ENCODE peak calls at places on chromosomes 12 and 14, in seven cellular contexts. One of them, this sample, is unnamed.

GRCh38 chr12:12467222-12467621 is 95.4 kb downstream of the DUSP16 start:
- DNase-seq in HepG2: no peak
- DNase-seq in upper lobe of left lung: no peak
- DNase-seq in stomach: no peak
- DNase-seq in A549: no peak
- DNase-seq in transverse colon: no peak
- DNase-seq in sigmoid colon: no peak
- DNase-seq in this sample: no peak

GRCh38 chr12:34108967-34109366 is 86.7 kb downstream of the ALG10 start:
- DNase-seq in stomach: no peak
- DNase-seq in HepG2: no peak
- DNase-seq in upper lobe of left lung: no peak
- DNase-seq in transverse colon: no peak
- DNase-seq in sigmoid colon: no peak
- DNase-seq in A549: no peak
- DNase-seq in this sample: no peak

GRCh38 chr12:124754949-124755800 is 108.5 kb downstream of the SCARB1 start:
- DNase-seq in stomach: peak
- DNase-seq in transverse colon: peak
- DNase-seq in HepG2: no peak
- DNase-seq in A549: no peak
- DNase-seq in sigmoid colon: peak
- DNase-seq in upper lobe of left lung: peak
- DNase-seq in this sample: peak

GRCh38 chr12:124548854-124549378 is 18.5 kb downstream of the NCOR2 start:
- DNase-seq in sigmoid colon: peak
- DNase-seq in A549: no peak
- DNase-seq in upper lobe of left lung: peak
- DNase-seq in transverse colon: peak
- DNase-seq in HepG2: no peak
- DNase-seq in stomach: peak
- DNase-seq in this sample: peak

GRCh38 chr14:74973003-74973614 is 17.7 kb upstream of the PGF start:
- DNase-seq in HepG2: no peak
- DNase-seq in stomach: no peak
- DNase-seq in transverse colon: peak
- DNase-seq in upper lobe of left lung: peak
- DNase-seq in A549: no peak
- DNase-seq in sigmoid colon: peak
- DNase-seq in this sample: no peak

GRCh38 chr14:94158239-94158888 is 15.8 kb upstream of the PPP4R4 start:
- DNase-seq in upper lobe of left lung: no peak
- DNase-seq in A549: no peak
- DNase-seq in HepG2: no peak
- DNase-seq in sigmoid colon: no peak
- DNase-seq in stomach: no peak
- DNase-seq in transverse colon: no peak
- DNase-seq in this sample: no peak

GRCh38 chr12:131610181-131610580 is 100.7 kb upstream of the SFSWAP start:
- DNase-seq in upper lobe of left lung: no peak
- DNase-seq in sigmoid colon: no peak
- DNase-seq in HepG2: no peak
- DNase-seq in stomach: no peak
- DNase-seq in transverse colon: no peak
- DNase-seq in A549: no peak
- DNase-seq in this sample: no peak

GRCh38 chr14:103624860-103625259 is 4.2 kb upstream of the KLC1 start:
- DNase-seq in transverse colon: peak
- DNase-seq in upper lobe of left lung: peak
- DNase-seq in HepG2: peak
- DNase-seq in stomach: peak
- DNase-seq in sigmoid colon: peak
- DNase-seq in A549: peak
- DNase-seq in this sample: no peak

GRCh38 chr12:18926188-18926587 is 188.3 kb downstream of the CAPZA3 start:
- DNase-seq in sigmoid colon: no peak
- DNase-seq in HepG2: no peak
- DNase-seq in A549: no peak
- DNase-seq in transverse colon: no peak
- DNase-seq in upper lobe of left lung: no peak
- DNase-seq in stomach: no peak
- DNase-seq in this sample: no peak

GRCh38 chr14:101102875-101103274 is 199.4 kb upstream of the RTL1 start:
- DNase-seq in transverse colon: no peak
- DNase-seq in sigmoid colon: peak
- DNase-seq in stomach: no peak
- DNase-seq in A549: no peak
- DNase-seq in HepG2: no peak
- DNase-seq in upper lobe of left lung: peak
- DNase-seq in this sample: peak
- TF ChIP-seq EP300 in transverse colon: no peak
- TF ChIP-seq EP300 in sigmoid colon: no peak
- TF ChIP-seq EP300 in stomach: no peak
- TF ChIP-seq EP300 in A549: no peak
- TF ChIP-seq EP300 in HepG2: no peak
- TF ChIP-seq EP300 in upper lobe of left lung: no peak
- TF ChIP-seq EP300 in this sample: no peak

GRCh38 chr14:102323102-102323501 is 3.6 kb downstream of the ZNF839 start:
- DNase-seq in sigmoid colon: peak
- DNase-seq in upper lobe of left lung: peak
- DNase-seq in stomach: peak
- DNase-seq in HepG2: peak
- DNase-seq in transverse colon: peak
- DNase-seq in A549: peak
- DNase-seq in this sample: peak
- TF ChIP-seq CTCF in sigmoid colon: no peak
- TF ChIP-seq CTCF in upper lobe of left lung: no peak
- TF ChIP-seq CTCF in stomach: peak
- TF ChIP-seq CTCF in HepG2: peak
- TF ChIP-seq CTCF in transverse colon: peak
- TF ChIP-seq CTCF in A549: peak
- TF ChIP-seq CTCF in this sample: no peak

GRCh38 chr14:57091030-57091608 is 177.6 kb downstream of the EXOC5 start:
- DNase-seq in HepG2: no peak
- DNase-seq in transverse colon: no peak
- DNase-seq in sigmoid colon: no peak
- DNase-seq in A549: no peak
- DNase-seq in upper lobe of left lung: no peak
- DNase-seq in stomach: no peak
- DNase-seq in this sample: no peak
- TF ChIP-seq EP300 in HepG2: no peak
- TF ChIP-seq EP300 in transverse colon: no peak
- TF ChIP-seq EP300 in sigmoid colon: no peak
- TF ChIP-seq EP300 in A549: no peak
- TF ChIP-seq EP300 in upper lobe of left lung: no peak
- TF ChIP-seq EP300 in stomach: no peak
- TF ChIP-seq EP300 in this sample: no peak

DNA sequence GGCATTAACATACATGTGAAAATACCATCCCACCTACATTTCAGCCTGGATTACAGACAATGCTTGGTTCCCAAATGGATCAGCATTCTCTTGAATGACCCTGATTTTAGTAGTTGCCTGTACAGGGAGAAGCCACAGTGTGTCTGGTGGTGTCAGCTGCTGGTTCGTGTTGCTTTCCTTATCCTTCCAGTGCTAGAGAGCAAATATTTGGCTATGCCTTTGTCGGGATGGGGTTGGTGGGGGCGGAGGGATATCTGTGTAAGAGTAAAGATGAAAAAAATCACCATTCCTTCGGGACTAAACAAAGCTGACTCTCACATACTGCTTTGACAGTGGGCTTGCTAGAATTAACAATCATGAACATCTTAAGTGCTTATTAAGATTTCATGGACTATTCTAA is 96.0 kb downstream of the PTPRR start:
- DNase-seq in HepG2: no peak
- DNase-seq in transverse colon: no peak
- DNase-seq in A549: no peak
- DNase-seq in sigmoid colon: no peak
- DNase-seq in upper lobe of left lung: no peak
- DNase-seq in stomach: no peak
- DNase-seq in this sample: no peak
- TF ChIP-seq CTCF in HepG2: no peak
- TF ChIP-seq CTCF in transverse colon: no peak
- TF ChIP-seq CTCF in A549: no peak
- TF ChIP-seq CTCF in sigmoid colon: no peak
- TF ChIP-seq CTCF in upper lobe of left lung: no peak
- TF ChIP-seq CTCF in stomach: no peak
- TF ChIP-seq CTCF in this sample: no peak

GRCh38 chr12:120662879-120663278 is 22.5 kb downstream of the CABP1 start:
- DNase-seq in upper lobe of left lung: no peak
- DNase-seq in A549: no peak
- DNase-seq in sigmoid colon: no peak
- DNase-seq in HepG2: no peak
- DNase-seq in stomach: no peak
- DNase-seq in transverse colon: no peak
- DNase-seq in this sample: no peak
- TF ChIP-seq EP300 in upper lobe of left lung: no peak
- TF ChIP-seq EP300 in A549: no peak
- TF ChIP-seq EP300 in sigmoid colon: no peak
- TF ChIP-seq EP300 in HepG2: no peak
- TF ChIP-seq EP300 in stomach: no peak
- TF ChIP-seq EP300 in transverse colon: no peak
- TF ChIP-seq EP300 in this sample: no peak